ENCODE peak calls at places on chromosomes 11 and 22, in four cellular contexts. Z is T-helper 17 cell, N is fibroblast of lung, F is iPS DF 6.9. Y is an unnamed sample.

GRCh38 chr11:133669371-133670046 is 137.2 kb upstream of the OPCML start:
- DNase-seq in Z (no peak), N (no peak), F (no peak), Y (no peak)

GRCh38 chr11:3166268-3167142 is 1.4 kb upstream of the OSBPL5 start:
- DNase-seq in Z (no peak), N (no peak), F (no peak), Y (no peak)

GRCh38 chr11:3959015-3959917 is 103.8 kb downstream of the STIM1 start:
- DNase-seq in Z (no peak), N (peak), F (no peak), Y (peak)

GRCh38 chr11:128603752-128604472 is 16.6 kb upstream of the ETS1 start:
- DNase-seq in Z (no peak), N (no peak), F (no peak), Y (no peak)

GRCh38 chr11:66467034-66467659 is 442 bp downstream of the PELI3 start:
- DNase-seq in Z (no peak), N (peak), F (no peak), Y (no peak)

GRCh38 chr11:64466115-64466718 is 107.3 kb downstream of the RPS6KA4 start:
- DNase-seq in Z (no peak), N (no peak), F (no peak), Y (no peak)

GRCh38 chr22:19663821-19664325 is 50.4 kb upstream of the SEPTIN5 start:
- DNase-seq in Z (no peak), N (peak), F (no peak), Y (no peak)

GRCh38 chr22:38504731-38505594 is 1.1 kb downstream of the DDX17 start:
- DNase-seq in Z (peak), N (peak), F (no peak), Y (no peak)

GRCh38 chr22:17917490-17917983 is 106.8 kb downstream of the MICAL3 start:
- DNase-seq in Z (no peak), N (no peak), F (no peak), Y (no peak)

GRCh38 chr11:14789879-14790484 is 102.0 kb downstream of the CYP2R1 start:
- DNase-seq in Z (no peak), N (no peak), F (no peak), Y (no peak)

GRCh38 chr11:120925944-120926343 is 98.0 kb upstream of the TBCEL start:
- DNase-seq in Z (no peak), N (no peak), F (no peak), Y (no peak)

GRCh38 chr11:2376751-2377451 is at the start of gene CD81:
- DNase-seq in Z (peak), N (no peak), F (no peak), Y (no peak)

GRCh38 chr11:69215784-69216415 is 60.2 kb downstream of the SMIM38 start:
- DNase-seq in Z (no peak), N (peak), F (no peak), Y (no peak)

GRCh38 chr11:99432677-99433076 is 411.9 kb downstream of the CNTN5 start:
- DNase-seq in Z (no peak), N (no peak), F (no peak), Y (no peak)

GRCh38 chr11:69238562-69239319 is 55.2 kb upstream of the MYEOV start:
- DNase-seq in Z (no peak), N (no peak), F (no peak), Y (no peak)

GRCh38 chr11:75428301-75428724 is 4.7 kb downstream of the KLHL35 start:
- DNase-seq in Z (peak), N (peak), F (no peak), Y (peak)

Y was measured in DMS79.